ENCODE peak calls at places on chromosomes 6 and 20, in four cellular contexts. One of them, this sample, is unnamed.

GRCh38 chr6:155495011-155495768 is 39.6 kb upstream of the NOX3 start:
- DNase-seq in lower leg skin: no peak
- DNase-seq in endothelial cell of umbilical vein: peak
- DNase-seq in stomach: no peak
- DNase-seq in this sample: no peak

GRCh38 chr6:157235600-157236039 is 87.7 kb downstream of the TMEM242 start:
- DNase-seq in lower leg skin: no peak
- DNase-seq in endothelial cell of umbilical vein: peak
- DNase-seq in stomach: peak
- DNase-seq in this sample: no peak

GRCh38 chr6:2259002-2259494 is 13.6 kb upstream of the GMDS start:
- DNase-seq in lower leg skin: no peak
- DNase-seq in endothelial cell of umbilical vein: no peak
- DNase-seq in stomach: peak
- DNase-seq in this sample: no peak

GRCh38 chr6:133817460-133818047 is 71.4 kb upstream of the TCF21 start:
- DNase-seq in lower leg skin: no peak
- DNase-seq in endothelial cell of umbilical vein: no peak
- DNase-seq in stomach: no peak
- DNase-seq in this sample: no peak

GRCh38 chr6:39228111-39228971 is 934 bp downstream of the KCNK5 start:
- DNase-seq in lower leg skin: no peak
- DNase-seq in endothelial cell of umbilical vein: no peak
- DNase-seq in stomach: no peak
- DNase-seq in this sample: no peak

GRCh38 chr20:61803416-61803902 is 262.2 kb downstream of the TAF4 start:
- DNase-seq in lower leg skin: no peak
- DNase-seq in endothelial cell of umbilical vein: no peak
- DNase-seq in stomach: no peak
- DNase-seq in this sample: no peak

GRCh38 chr6:47769951-47770350 is 11.9 kb upstream of the OPN5 start:
- DNase-seq in lower leg skin: no peak
- DNase-seq in endothelial cell of umbilical vein: no peak
- DNase-seq in stomach: no peak
- DNase-seq in this sample: no peak

GRCh38 chr6:124996411-124996810 is 34.2 kb downstream of the RNF217 start:
- DNase-seq in lower leg skin: no peak
- DNase-seq in endothelial cell of umbilical vein: no peak
- DNase-seq in stomach: no peak
- DNase-seq in this sample: no peak

GRCh38 chr6:111601875-111602274 is 3.8 kb downstream of the TRAF3IP2 start:
- DNase-seq in lower leg skin: peak
- DNase-seq in endothelial cell of umbilical vein: peak
- DNase-seq in stomach: peak
- DNase-seq in this sample: no peak

GRCh38 chr6:148814082-148814790 is 67.4 kb downstream of the UST start:
- DNase-seq in lower leg skin: no peak
- DNase-seq in endothelial cell of umbilical vein: no peak
- DNase-seq in stomach: no peak
- DNase-seq in this sample: no peak

GRCh38 chr6:131976545-131977061 is 25.4 kb upstream of the CCN2 start:
- DNase-seq in lower leg skin: no peak
- DNase-seq in endothelial cell of umbilical vein: peak
- DNase-seq in stomach: no peak
- DNase-seq in this sample: no peak

GRCh38 chr20:14953736-14954135 is 616.3 kb upstream of the FLRT3 start:
- DNase-seq in lower leg skin: no peak
- DNase-seq in endothelial cell of umbilical vein: no peak
- DNase-seq in stomach: no peak
- DNase-seq in this sample: no peak

GRCh38 chr6:123909989-123910388 is 106.3 kb downstream of the NKAIN2 start:
- DNase-seq in lower leg skin: no peak
- DNase-seq in endothelial cell of umbilical vein: peak
- DNase-seq in stomach: no peak
- DNase-seq in this sample: no peak

GRCh38 chr20:44087857-44088120 is 99.2 kb downstream of the JPH2 start:
- DNase-seq in lower leg skin: no peak
- DNase-seq in endothelial cell of umbilical vein: no peak
- DNase-seq in stomach: no peak
- DNase-seq in this sample: no peak

GRCh38 chr20:43913291-43914025 is 1.2 kb upstream of the TOX2 start:
- DNase-seq in lower leg skin: no peak
- DNase-seq in endothelial cell of umbilical vein: peak
- DNase-seq in stomach: no peak
- DNase-seq in this sample: no peak

GRCh38 chr6:23587582-23587981 is 538.4 kb upstream of the NRSN1 start:
- DNase-seq in lower leg skin: no peak
- DNase-seq in endothelial cell of umbilical vein: no peak
- DNase-seq in stomach: no peak
- DNase-seq in this sample: no peak

GRCh38 chr6:68638225-68638900 is 3.3 kb downstream of the ADGRB3 start:
- DNase-seq in lower leg skin: no peak
- DNase-seq in endothelial cell of umbilical vein: peak
- DNase-seq in stomach: peak
- DNase-seq in this sample: no peak

GRCh38 chr6:19325335-19325789 is 511.8 kb upstream of the ID4 start:
- DNase-seq in lower leg skin: peak
- DNase-seq in endothelial cell of umbilical vein: no peak
- DNase-seq in stomach: no peak
- DNase-seq in this sample: no peak

GRCh38 chr6:134979142-134979541 is 29.2 kb upstream of the ALDH8A1 start:
- DNase-seq in lower leg skin: no peak
- DNase-seq in endothelial cell of umbilical vein: no peak
- DNase-seq in stomach: no peak
- DNase-seq in this sample: no peak

GRCh38 chr6:11738681-11739375 is 39.8 kb downstream of the ADTRP start:
- DNase-seq in lower leg skin: no peak
- DNase-seq in endothelial cell of umbilical vein: peak
- DNase-seq in stomach: no peak
- DNase-seq in this sample: no peak

GRCh38 chr6:34585512-34586045 is 29.4 kb upstream of the SPDEF start:
- DNase-seq in lower leg skin: no peak
- DNase-seq in endothelial cell of umbilical vein: no peak
- DNase-seq in stomach: no peak
- DNase-seq in this sample: no peak

GRCh38 chr6:95517004-95517403 is 60.3 kb upstream of the MANEA start:
- DNase-seq in lower leg skin: no peak
- DNase-seq in endothelial cell of umbilical vein: no peak
- DNase-seq in stomach: no peak
- DNase-seq in this sample: no peak

GRCh38 chr20:56373942-56374341 is 15.2 kb downstream of the FAM210B start:
- DNase-seq in lower leg skin: no peak
- DNase-seq in endothelial cell of umbilical vein: peak
- DNase-seq in stomach: no peak
- DNase-seq in this sample: peak

GRCh38 chr6:41209547-41209951 is 8.6 kb upstream of the TREML2 start:
- DNase-seq in lower leg skin: no peak
- DNase-seq in endothelial cell of umbilical vein: no peak
- DNase-seq in stomach: no peak
- DNase-seq in this sample: no peak

GRCh38 chr6:36803482-36803881 is 35.8 kb downstream of the CPNE5 start:
- DNase-seq in lower leg skin: no peak
- DNase-seq in endothelial cell of umbilical vein: no peak
- DNase-seq in stomach: no peak
- DNase-seq in this sample: no peak

GRCh38 chr6:6560909-6561308 is 27.6 kb upstream of the LY86 start:
- DNase-seq in lower leg skin: no peak
- DNase-seq in endothelial cell of umbilical vein: no peak
- DNase-seq in stomach: no peak
- DNase-seq in this sample: no peak

GRCh38 chr6:164396071-164397047 is 913.0 kb downstream of the C6orf118 start:
- DNase-seq in lower leg skin: no peak
- DNase-seq in endothelial cell of umbilical vein: peak
- DNase-seq in stomach: no peak
- DNase-seq in this sample: no peak

GRCh38 chr6:75349262-75349984 is 64.8 kb upstream of the TMEM30A start:
- DNase-seq in lower leg skin: no peak
- DNase-seq in endothelial cell of umbilical vein: peak
- DNase-seq in stomach: no peak
- DNase-seq in this sample: no peak

GRCh38 chr20:24916412-24916811 is 32.7 kb upstream of the CST7 start:
- DNase-seq in lower leg skin: no peak
- DNase-seq in endothelial cell of umbilical vein: no peak
- DNase-seq in stomach: no peak
- DNase-seq in this sample: no peak

GRCh38 chr20:62327726-62328495 is 25.1 kb downstream of the ADRM1 start:
- DNase-seq in lower leg skin: no peak
- DNase-seq in endothelial cell of umbilical vein: no peak
- DNase-seq in stomach: no peak
- DNase-seq in this sample: no peak

GRCh38 chr20:39069976-39070375 is 107.8 kb downstream of the DHX35 start:
- DNase-seq in lower leg skin: no peak
- DNase-seq in endothelial cell of umbilical vein: no peak
- DNase-seq in stomach: no peak
- DNase-seq in this sample: no peak

GRCh38 chr6:53189554-53189953 is 40.9 kb upstream of the GCM1 start:
- DNase-seq in lower leg skin: no peak
- DNase-seq in endothelial cell of umbilical vein: no peak
- DNase-seq in stomach: no peak
- DNase-seq in this sample: no peak

GRCh38 chr20:991850-992249 is 10.3 kb downstream of the RSPO4 start:
- DNase-seq in lower leg skin: no peak
- DNase-seq in endothelial cell of umbilical vein: no peak
- DNase-seq in stomach: no peak
- DNase-seq in this sample: no peak

GRCh38 chr6:106197441-106197840 is 111.3 kb downstream of the PRDM1 start:
- DNase-seq in lower leg skin: no peak
- DNase-seq in endothelial cell of umbilical vein: no peak
- DNase-seq in stomach: no peak
- DNase-seq in this sample: no peak

GRCh38 chr20:57498425-57499400 is 26.2 kb downstream of the CTCFL start:
- DNase-seq in lower leg skin: no peak
- DNase-seq in endothelial cell of umbilical vein: no peak
- DNase-seq in stomach: no peak
- DNase-seq in this sample: no peak

GRCh38 chr6:35728663-35729348 is 8.0 kb upstream of the ARMC12 start:
- DNase-seq in lower leg skin: peak
- DNase-seq in endothelial cell of umbilical vein: no peak
- DNase-seq in stomach: peak
- DNase-seq in this sample: no peak

GRCh38 chr20:39280875-39281274 is 318.7 kb downstream of the DHX35 start:
- DNase-seq in lower leg skin: no peak
- DNase-seq in endothelial cell of umbilical vein: no peak
- DNase-seq in stomach: no peak
- DNase-seq in this sample: no peak

GRCh38 chr6:326896-327537 is 34.7 kb downstream of the DUSP22 start:
- DNase-seq in lower leg skin: no peak
- DNase-seq in endothelial cell of umbilical vein: no peak
- DNase-seq in stomach: no peak
- DNase-seq in this sample: no peak
- TF ChIP-seq POLR2A in lower leg skin: no peak
- TF ChIP-seq POLR2A in endothelial cell of umbilical vein: no peak
- TF ChIP-seq POLR2A in stomach: no peak
- TF ChIP-seq POLR2A in this sample: no peak

DNA sequence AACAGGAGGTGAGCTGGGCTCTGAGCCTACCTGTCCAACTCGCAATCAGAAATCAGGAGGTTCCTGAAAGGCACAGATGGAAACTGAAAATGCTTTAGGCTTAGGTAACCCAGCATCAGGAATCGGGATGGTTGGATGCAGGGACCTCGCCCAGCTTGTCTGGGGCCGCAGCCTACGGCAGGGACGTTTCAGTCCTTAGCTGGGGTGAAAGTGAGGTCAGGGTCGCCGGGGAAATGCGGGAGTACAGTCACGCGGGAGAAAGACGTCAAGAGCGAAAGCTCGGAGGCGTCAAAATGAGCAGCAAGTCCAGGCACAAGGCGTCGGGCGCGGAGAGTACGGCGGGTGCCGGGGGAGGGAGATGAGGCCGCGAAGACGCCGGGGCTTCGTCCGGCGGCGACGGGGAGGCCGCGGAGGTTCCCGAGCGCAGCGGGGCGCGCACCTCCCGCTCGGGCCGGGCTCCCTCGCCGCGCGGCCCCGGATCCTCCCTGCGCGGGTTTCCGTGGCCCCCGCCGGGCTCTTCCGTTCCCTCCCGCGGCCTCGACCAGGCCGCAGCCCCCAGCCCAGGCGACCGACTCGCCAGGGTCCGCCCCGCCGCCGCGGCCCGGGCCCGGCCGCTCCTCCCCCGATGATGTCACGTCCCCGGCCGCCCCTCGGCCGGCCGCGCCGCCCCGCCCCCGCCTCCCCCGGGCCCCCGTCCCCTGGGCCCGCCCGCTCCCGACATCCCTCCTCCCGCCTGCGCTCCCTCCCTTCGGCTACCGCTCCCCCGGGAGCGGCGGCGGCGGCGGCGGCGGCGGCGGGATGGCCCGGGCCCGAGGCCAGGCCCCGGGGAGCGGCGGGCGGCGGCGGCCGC is at the start of gene EBF4:
- DNase-seq in lower leg skin: no peak
- DNase-seq in endothelial cell of umbilical vein: peak
- DNase-seq in stomach: peak
- DNase-seq in this sample: no peak
- TF ChIP-seq POLR2A in lower leg skin: no peak
- TF ChIP-seq POLR2A in endothelial cell of umbilical vein: no peak
- TF ChIP-seq POLR2A in stomach: no peak
- TF ChIP-seq POLR2A in this sample: no peak

GRCh38 chr6:118708055-118708454 is 56.7 kb upstream of the CEP85L start:
- DNase-seq in lower leg skin: no peak
- DNase-seq in endothelial cell of umbilical vein: peak
- DNase-seq in stomach: no peak
- DNase-seq in this sample: no peak
- TF ChIP-seq POLR2A in lower leg skin: no peak
- TF ChIP-seq POLR2A in endothelial cell of umbilical vein: no peak
- TF ChIP-seq POLR2A in stomach: no peak
- TF ChIP-seq POLR2A in this sample: no peak

GRCh38 chr20:19756756-19757486 is 1.1 kb upstream of the RIN2 start:
- DNase-seq in lower leg skin: no peak
- DNase-seq in endothelial cell of umbilical vein: no peak
- DNase-seq in stomach: peak
- DNase-seq in this sample: no peak

GRCh38 chr20:19757973-19758887 is at the start of gene RIN2:
- DNase-seq in lower leg skin: peak
- DNase-seq in endothelial cell of umbilical vein: peak
- DNase-seq in stomach: peak
- DNase-seq in this sample: peak

GRCh38 chr20:19758888-19759331 is 852 bp downstream of the RIN2 start:
- DNase-seq in lower leg skin: peak
- DNase-seq in endothelial cell of umbilical vein: peak
- DNase-seq in stomach: peak
- DNase-seq in this sample: no peak

GRCh38 chr20:19760371-19760721 is 2.3 kb downstream of the RIN2 start:
- DNase-seq in lower leg skin: no peak
- DNase-seq in endothelial cell of umbilical vein: no peak
- DNase-seq in stomach: no peak
- DNase-seq in this sample: no peak

DNA sequence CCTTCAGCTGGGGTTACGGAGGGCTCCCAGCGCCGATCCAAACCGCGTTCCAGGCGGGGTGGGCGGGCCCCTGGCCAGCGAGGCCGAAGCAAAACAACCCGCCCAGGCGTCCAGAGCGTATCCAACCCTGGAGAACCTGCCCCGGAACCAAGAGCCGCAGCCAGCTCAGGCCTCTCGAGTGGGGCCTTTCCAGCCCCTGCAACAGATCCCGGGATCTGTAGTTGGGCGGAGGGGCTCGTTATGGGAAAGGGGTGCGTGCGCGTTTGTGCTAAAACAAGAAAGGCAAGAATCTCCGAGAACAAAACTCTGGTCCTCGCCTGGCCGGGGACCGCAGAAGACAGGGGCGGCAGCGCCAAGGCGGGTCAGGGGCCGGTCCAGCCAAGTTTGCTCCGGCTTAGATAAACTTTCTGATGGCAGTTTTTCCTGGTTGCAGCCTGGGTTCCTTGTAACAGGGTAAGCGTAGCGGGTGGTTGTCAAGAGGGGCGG is 528 bp upstream of the RIN2 start:
- DNase-seq in lower leg skin: peak
- DNase-seq in endothelial cell of umbilical vein: peak
- DNase-seq in stomach: peak
- DNase-seq in this sample: peak
- TF ChIP-seq POLR2A in lower leg skin: no peak
- TF ChIP-seq POLR2A in endothelial cell of umbilical vein: peak
- TF ChIP-seq POLR2A in stomach: no peak
- TF ChIP-seq POLR2A in this sample: no peak

This sample was measured in H54.